ENCODE peak calls at places on chromosomes 7 and 10, in ten cellular contexts. One of them, this sample, is unnamed. For H3K4me1, the result is how much of the 10 kb centered on the place peaks cover.

GRCh38 chr10:129417882-129418281 is 49.2 kb upstream of the MGMT start:
- DNase-seq in CD8-positive, alpha-beta T cell: no peak
- DNase-seq in right lobe of liver: no peak
- DNase-seq in spleen: no peak
- DNase-seq in H1: no peak
- DNase-seq in neural progenitor cell: no peak
- DNase-seq in heart left ventricle: no peak
- DNase-seq in GM23338: no peak
- DNase-seq in testis: no peak
- DNase-seq in astrocyte: no peak
- DNase-seq in this sample: no peak

GRCh38 chr7:55478700-55479099 is 93.6 kb downstream of the VOPP1 start:
- DNase-seq in astrocyte: no peak
- DNase-seq in GM23338: no peak
- DNase-seq in spleen: peak
- DNase-seq in heart left ventricle: no peak
- DNase-seq in H1: no peak
- DNase-seq in right lobe of liver: no peak
- DNase-seq in neural progenitor cell: no peak
- DNase-seq in CD8-positive, alpha-beta T cell: peak
- DNase-seq in testis: no peak
- DNase-seq in this sample: peak

GRCh38 chr10:102665904-102666509 is 21.7 kb downstream of the TRIM8 start:
- DNase-seq in spleen: peak
- DNase-seq in heart left ventricle: no peak
- DNase-seq in right lobe of liver: no peak
- DNase-seq in CD8-positive, alpha-beta T cell: no peak
- DNase-seq in GM23338: no peak
- DNase-seq in neural progenitor cell: no peak
- DNase-seq in testis: no peak
- DNase-seq in astrocyte: no peak
- DNase-seq in H1: no peak
- DNase-seq in this sample: no peak

GRCh38 chr10:132062641-132063390 is 2.9 kb upstream of the JAKMIP3 start:
- DNase-seq in spleen: no peak
- DNase-seq in GM23338: no peak
- DNase-seq in neural progenitor cell: no peak
- DNase-seq in right lobe of liver: peak
- DNase-seq in CD8-positive, alpha-beta T cell: peak
- DNase-seq in astrocyte: no peak
- DNase-seq in heart left ventricle: peak
- DNase-seq in testis: no peak
- DNase-seq in H1: no peak
- DNase-seq in this sample: no peak

GRCh38 chr10:37754538-37755323 is 102.7 kb downstream of the ZNF248 start:
- DNase-seq in testis: peak
- DNase-seq in heart left ventricle: no peak
- DNase-seq in H1: no peak
- DNase-seq in right lobe of liver: no peak
- DNase-seq in spleen: no peak
- DNase-seq in GM23338: no peak
- DNase-seq in neural progenitor cell: peak
- DNase-seq in CD8-positive, alpha-beta T cell: no peak
- DNase-seq in astrocyte: no peak
- DNase-seq in this sample: no peak

GRCh38 chr10:129936266-129936922 is 27.7 kb downstream of the EBF3 start:
- DNase-seq in astrocyte: no peak
- DNase-seq in GM23338: no peak
- DNase-seq in heart left ventricle: peak
- DNase-seq in testis: no peak
- DNase-seq in H1: no peak
- DNase-seq in CD8-positive, alpha-beta T cell: no peak
- DNase-seq in right lobe of liver: no peak
- DNase-seq in neural progenitor cell: no peak
- DNase-seq in spleen: peak
- DNase-seq in this sample: no peak

GRCh38 chr7:24828871-24829661 is 71.8 kb upstream of the GSDME start:
- DNase-seq in GM23338: no peak
- DNase-seq in spleen: no peak
- DNase-seq in astrocyte: peak
- DNase-seq in CD8-positive, alpha-beta T cell: no peak
- DNase-seq in neural progenitor cell: no peak
- DNase-seq in H1: no peak
- DNase-seq in testis: no peak
- DNase-seq in heart left ventricle: peak
- DNase-seq in right lobe of liver: no peak
- DNase-seq in this sample: no peak

GRCh38 chr10:21526952-21527633 is 1.6 kb upstream of the SKIDA1 start:
- DNase-seq in right lobe of liver: peak
- DNase-seq in spleen: peak
- DNase-seq in heart left ventricle: peak
- DNase-seq in H1: no peak
- DNase-seq in CD8-positive, alpha-beta T cell: peak
- DNase-seq in testis: peak
- DNase-seq in GM23338: peak
- DNase-seq in neural progenitor cell: peak
- DNase-seq in astrocyte: no peak
- DNase-seq in this sample: peak

GRCh38 chr7:97145068-97145467 is 27.6 kb downstream of the SDHAF3 start:
- DNase-seq in CD8-positive, alpha-beta T cell: no peak
- DNase-seq in H1: no peak
- DNase-seq in spleen: no peak
- DNase-seq in right lobe of liver: no peak
- DNase-seq in neural progenitor cell: no peak
- DNase-seq in testis: no peak
- DNase-seq in heart left ventricle: no peak
- DNase-seq in astrocyte: peak
- DNase-seq in GM23338: no peak
- DNase-seq in this sample: no peak

GRCh38 chr7:105346138-105346537 is 42.6 kb downstream of the SRPK2 start:
- DNase-seq in spleen: no peak
- DNase-seq in CD8-positive, alpha-beta T cell: no peak
- DNase-seq in GM23338: no peak
- DNase-seq in right lobe of liver: no peak
- DNase-seq in H1: no peak
- DNase-seq in neural progenitor cell: no peak
- DNase-seq in testis: no peak
- DNase-seq in heart left ventricle: no peak
- DNase-seq in astrocyte: no peak
- DNase-seq in this sample: no peak

GRCh38 chr7:98870071-98870651 is 347 bp upstream of the TMEM130 start:
- DNase-seq in spleen: peak
- DNase-seq in right lobe of liver: peak
- DNase-seq in testis: peak
- DNase-seq in CD8-positive, alpha-beta T cell: no peak
- DNase-seq in astrocyte: peak
- DNase-seq in GM23338: peak
- DNase-seq in neural progenitor cell: peak
- DNase-seq in heart left ventricle: peak
- DNase-seq in H1: peak
- DNase-seq in this sample: peak

GRCh38 chr10:5094265-5095205 is at the start of gene AKR1C3:
- DNase-seq in heart left ventricle: no peak
- DNase-seq in CD8-positive, alpha-beta T cell: no peak
- DNase-seq in H1: peak
- DNase-seq in right lobe of liver: no peak
- DNase-seq in testis: no peak
- DNase-seq in neural progenitor cell: no peak
- DNase-seq in GM23338: peak
- DNase-seq in astrocyte: peak
- DNase-seq in spleen: no peak
- DNase-seq in this sample: peak

GRCh38 chr7:123711832-123712293 is 36.9 kb downstream of the WASL start:
- DNase-seq in heart left ventricle: no peak
- DNase-seq in GM23338: no peak
- DNase-seq in neural progenitor cell: no peak
- DNase-seq in testis: no peak
- DNase-seq in H1: no peak
- DNase-seq in CD8-positive, alpha-beta T cell: no peak
- DNase-seq in right lobe of liver: no peak
- DNase-seq in astrocyte: no peak
- DNase-seq in spleen: no peak
- DNase-seq in this sample: no peak

GRCh38 chr7:38476764-38477163 is 154.4 kb downstream of the AMPH start:
- DNase-seq in neural progenitor cell: no peak
- DNase-seq in heart left ventricle: no peak
- DNase-seq in spleen: no peak
- DNase-seq in astrocyte: no peak
- DNase-seq in CD8-positive, alpha-beta T cell: no peak
- DNase-seq in H1: no peak
- DNase-seq in right lobe of liver: no peak
- DNase-seq in GM23338: no peak
- DNase-seq in testis: no peak
- DNase-seq in this sample: no peak

GRCh38 chr7:100435401-100436304 is 644 bp downstream of the PPP1R35 start:
- DNase-seq in spleen: peak
- DNase-seq in heart left ventricle: peak
- DNase-seq in right lobe of liver: peak
- DNase-seq in H1: no peak
- DNase-seq in astrocyte: no peak
- DNase-seq in testis: no peak
- DNase-seq in neural progenitor cell: peak
- DNase-seq in CD8-positive, alpha-beta T cell: peak
- DNase-seq in GM23338: peak
- DNase-seq in this sample: peak

GRCh38 chr10:12703813-12704212 is 297.7 kb downstream of the CCDC3 start:
- DNase-seq in right lobe of liver: no peak
- DNase-seq in spleen: no peak
- DNase-seq in CD8-positive, alpha-beta T cell: no peak
- DNase-seq in H1: no peak
- DNase-seq in astrocyte: peak
- DNase-seq in testis: no peak
- DNase-seq in neural progenitor cell: no peak
- DNase-seq in heart left ventricle: no peak
- DNase-seq in GM23338: no peak
- DNase-seq in this sample: no peak

GRCh38 chr7:2944729-2945128 is 98.9 kb downstream of the CARD11 start:
- DNase-seq in H1: no peak
- DNase-seq in heart left ventricle: no peak
- DNase-seq in neural progenitor cell: no peak
- DNase-seq in testis: no peak
- DNase-seq in right lobe of liver: no peak
- DNase-seq in CD8-positive, alpha-beta T cell: no peak
- DNase-seq in astrocyte: no peak
- DNase-seq in spleen: no peak
- DNase-seq in GM23338: no peak
- DNase-seq in this sample: no peak

GRCh38 chr7:14375998-14376397 is 386.5 kb upstream of the ETV1 start:
- DNase-seq in CD8-positive, alpha-beta T cell: no peak
- DNase-seq in spleen: no peak
- DNase-seq in heart left ventricle: no peak
- DNase-seq in astrocyte: no peak
- DNase-seq in H1: no peak
- DNase-seq in right lobe of liver: no peak
- DNase-seq in GM23338: no peak
- DNase-seq in testis: no peak
- DNase-seq in neural progenitor cell: no peak
- DNase-seq in this sample: no peak

GRCh38 chr10:10824611-10825148 is 193.0 kb upstream of the CELF2 start:
- DNase-seq in neural progenitor cell: no peak
- DNase-seq in spleen: no peak
- DNase-seq in CD8-positive, alpha-beta T cell: no peak
- DNase-seq in GM23338: no peak
- DNase-seq in heart left ventricle: peak
- DNase-seq in right lobe of liver: no peak
- DNase-seq in astrocyte: peak
- DNase-seq in H1: no peak
- DNase-seq in testis: peak
- DNase-seq in this sample: no peak

GRCh38 chr7:130369110-130369711 is 11.1 kb upstream of the CPA1 start:
- DNase-seq in CD8-positive, alpha-beta T cell: no peak
- DNase-seq in spleen: peak
- DNase-seq in heart left ventricle: no peak
- DNase-seq in astrocyte: peak
- DNase-seq in GM23338: no peak
- DNase-seq in H1: no peak
- DNase-seq in neural progenitor cell: no peak
- DNase-seq in testis: no peak
- DNase-seq in right lobe of liver: peak
- DNase-seq in this sample: no peak

GRCh38 chr10:15313034-15313433 is 58.1 kb downstream of the FAM171A1 start:
- DNase-seq in CD8-positive, alpha-beta T cell: no peak
- DNase-seq in spleen: no peak
- DNase-seq in neural progenitor cell: no peak
- DNase-seq in GM23338: no peak
- DNase-seq in heart left ventricle: peak
- DNase-seq in testis: no peak
- DNase-seq in right lobe of liver: no peak
- DNase-seq in H1: no peak
- DNase-seq in astrocyte: no peak
- DNase-seq in this sample: no peak

GRCh38 chr10:100624298-100624697 is 88.6 kb downstream of the HIF1AN start:
- DNase-seq in right lobe of liver: no peak
- DNase-seq in testis: no peak
- DNase-seq in H1: no peak
- DNase-seq in spleen: peak
- DNase-seq in CD8-positive, alpha-beta T cell: no peak
- DNase-seq in GM23338: no peak
- DNase-seq in heart left ventricle: no peak
- DNase-seq in astrocyte: no peak
- DNase-seq in neural progenitor cell: no peak
- DNase-seq in this sample: no peak
- H3K4me1 ChIP-seq in right lobe of liver: under half
- H3K4me1 ChIP-seq in testis: under half
- H3K4me1 ChIP-seq in H1: under half
- H3K4me1 ChIP-seq in spleen: under half
- H3K4me1 ChIP-seq in CD8-positive, alpha-beta T cell: under half
- H3K4me1 ChIP-seq in GM23338: under half
- H3K4me1 ChIP-seq in heart left ventricle: under half
- H3K4me1 ChIP-seq in astrocyte: under half
- H3K4me1 ChIP-seq in neural progenitor cell: under half
- H3K4me1 ChIP-seq in this sample: under half

GRCh38 chr10:46022978-46023702 is 7.3 kb downstream of the NCOA4 start:
- DNase-seq in astrocyte: peak
- DNase-seq in neural progenitor cell: peak
- DNase-seq in right lobe of liver: peak
- DNase-seq in GM23338: peak
- DNase-seq in spleen: peak
- DNase-seq in H1: peak
- DNase-seq in testis: peak
- DNase-seq in heart left ventricle: peak
- DNase-seq in CD8-positive, alpha-beta T cell: peak
- DNase-seq in this sample: peak
- H3K4me1 ChIP-seq in astrocyte: half or more
- H3K4me1 ChIP-seq in neural progenitor cell: under half
- H3K4me1 ChIP-seq in right lobe of liver: under half
- H3K4me1 ChIP-seq in GM23338: under half
- H3K4me1 ChIP-seq in spleen: half or more
- H3K4me1 ChIP-seq in H1: under half
- H3K4me1 ChIP-seq in testis: under half
- H3K4me1 ChIP-seq in heart left ventricle: under half
- H3K4me1 ChIP-seq in CD8-positive, alpha-beta T cell: half or more
- H3K4me1 ChIP-seq in this sample: under half

GRCh38 chr7:158814637-158815036 is 14.7 kb downstream of the ESYT2 start:
- DNase-seq in GM23338: no peak
- DNase-seq in right lobe of liver: no peak
- DNase-seq in testis: no peak
- DNase-seq in CD8-positive, alpha-beta T cell: peak
- DNase-seq in astrocyte: no peak
- DNase-seq in spleen: no peak
- DNase-seq in neural progenitor cell: no peak
- DNase-seq in H1: no peak
- DNase-seq in heart left ventricle: no peak
- DNase-seq in this sample: no peak
- H3K4me1 ChIP-seq in GM23338: under half
- H3K4me1 ChIP-seq in right lobe of liver: under half
- H3K4me1 ChIP-seq in testis: half or more
- H3K4me1 ChIP-seq in CD8-positive, alpha-beta T cell: half or more
- H3K4me1 ChIP-seq in astrocyte: under half
- H3K4me1 ChIP-seq in spleen: half or more
- H3K4me1 ChIP-seq in neural progenitor cell: under half
- H3K4me1 ChIP-seq in H1: under half
- H3K4me1 ChIP-seq in heart left ventricle: half or more
- H3K4me1 ChIP-seq in this sample: under half

GRCh38 chr10:43120116-43120947 is 17.9 kb upstream of the CSGALNACT2 start:
- DNase-seq in testis: no peak
- DNase-seq in right lobe of liver: no peak
- DNase-seq in heart left ventricle: peak
- DNase-seq in H1: no peak
- DNase-seq in spleen: peak
- DNase-seq in astrocyte: no peak
- DNase-seq in CD8-positive, alpha-beta T cell: no peak
- DNase-seq in neural progenitor cell: no peak
- DNase-seq in GM23338: no peak
- DNase-seq in this sample: no peak
- H3K4me1 ChIP-seq in testis: under half
- H3K4me1 ChIP-seq in right lobe of liver: under half
- H3K4me1 ChIP-seq in heart left ventricle: under half
- H3K4me1 ChIP-seq in H1: under half
- H3K4me1 ChIP-seq in spleen: under half
- H3K4me1 ChIP-seq in astrocyte: under half
- H3K4me1 ChIP-seq in CD8-positive, alpha-beta T cell: under half
- H3K4me1 ChIP-seq in neural progenitor cell: under half
- H3K4me1 ChIP-seq in GM23338: under half
- H3K4me1 ChIP-seq in this sample: under half

This sample was measured in endodermal cell.